ENCODE peak calls at places on chromosomes 7 and 10, in nine cellular contexts. N is endothelial cell; U is epithelial cell of esophagus; C is hepatocyte; X is activated CD4-positive, alpha-beta T cell treated with anti-CD3 and anti-CD28 coated beads, Interleukin-2, amount 50 U/mL, for 4 hours; E is ELF-1; F is nephron progenitor cell; I is head of caudate nucleus; M is kidney tubule cell. Q is an unnamed sample.

GRCh38 chr10:122441961-122442360 is 12.5 kb upstream of the ARMS2 start:
- DNase-seq in I (no peak), E (no peak), X (no peak), U (peak; percentile 75), C (peak; percentile 55), N (no peak), F (no peak), M (peak; percentile 83), Q (no peak)

GRCh38 chr7:23356726-23357125 is 57.6 kb downstream of the MALSU1 start:
- DNase-seq in I (no peak), U (no peak), F (no peak), C (no peak), N (no peak), M (no peak), X (no peak), E (no peak), Q (no peak)

GRCh38 chr7:134184767-134185166 is 57.6 kb downstream of the LRGUK start:
- DNase-seq in M (no peak), U (peak; percentile 92), N (no peak), C (no peak), E (no peak), I (no peak), X (no peak), F (no peak), Q (no peak)

GRCh38 chr7:148941598-148942280 is 57.6 kb upstream of the EZH2 start:
- DNase-seq in X (peak; percentile 62), U (peak; percentile 82), N (peak; percentile 75), M (peak; percentile 72), E (peak; percentile 80), F (peak; percentile 69), I (peak; percentile 44), C (peak; percentile 82), Q (peak; percentile 52)

GRCh38 chr7:2109936-2110585 is 122.7 kb downstream of the MAD1L1 start:
- DNase-seq in U (peak; percentile 96), C (peak; percentile 49), E (peak; percentile 57), F (no peak), I (peak; percentile 55), M (peak; percentile 97), N (no peak), X (peak; percentile 36), Q (no peak)

GRCh38 chr10:14879055-14879800 is 562 bp downstream of the SUV39H2 start:
- DNase-seq in U (peak; percentile 35), I (peak; percentile 12), F (no peak), E (no peak), M (peak; percentile 55), N (no peak), C (peak; percentile 36), X (peak; percentile 25), Q (no peak)

GRCh38 chr7:76342222-76342621 is 16.6 kb downstream of the YWHAG start:
- DNase-seq in F (no peak), C (no peak), U (no peak), N (no peak), X (no peak), M (no peak), I (no peak), E (no peak), Q (no peak)

GRCh38 chr10:16953270-16953669 is 136.0 kb upstream of the RSU1 start:
- DNase-seq in X (no peak), E (no peak), F (no peak), N (no peak), I (no peak), C (no peak), U (peak; percentile 8), M (no peak), Q (no peak)

GRCh38 chr7:42931447-42931833 is 534 bp downstream of the PSMA2 start:
- DNase-seq in M (no peak), X (no peak), N (no peak), C (no peak), F (no peak), I (no peak), U (no peak), E (no peak), Q (no peak)

GRCh38 chr7:122515404-122515803 is 183.5 kb downstream of the RNF133 start:
- DNase-seq in I (no peak), E (no peak), X (no peak), N (no peak), M (peak; percentile 25), F (no peak), U (no peak), C (peak; percentile 27), Q (no peak)

GRCh38 chr10:7085147-7085912 is 325.5 kb downstream of the SFMBT2 start:
- DNase-seq in F (no peak), X (no peak), I (peak; percentile 15), N (no peak), C (no peak), U (peak; percentile 4), M (peak; percentile 6), E (no peak), Q (no peak)

GRCh38 chr7:77674878-77675277 is 21.4 kb upstream of the RSBN1L start:
- DNase-seq in I (no peak), F (no peak), M (peak; percentile 58), N (no peak), X (no peak), U (peak; percentile 95), E (no peak), C (peak; percentile 23), Q (no peak)

GRCh38 chr7:18978108-18978495 is 139.3 kb downstream of the TWIST1 start:
- DNase-seq in U (peak; percentile 83), F (no peak), E (no peak), I (no peak), M (peak; percentile 70), X (no peak), C (no peak), N (no peak), Q (no peak)